ENCODE peak calls at places on chromosome 14, in eight cellular contexts. One of them, this sample, is unnamed.

GRCh38 chr14:78143489-78144145 is 26.6 kb upstream of the NRXN3 start:
- DNase-seq in activated CD8-positive, alpha-beta memory T cell treated with anti-CD3 and anti-CD28 coated beads for 48 hours: no peak
- DNase-seq in ACHN: peak; percentile 78
- DNase-seq in Panc1: no peak
- DNase-seq in uterus: no peak
- DNase-seq in dorsolateral prefrontal cortex: no peak
- DNase-seq in NCI-H1105: no peak
- DNase-seq in HTR-8/SVneo: no peak
- DNase-seq in this sample: peak; percentile 56

GRCh38 chr14:105500726-105501101 is 9.7 kb downstream of the TEDC1 start:
- DNase-seq in ACHN: no peak
- DNase-seq in NCI-H1105: no peak
- DNase-seq in Panc1: no peak
- DNase-seq in activated CD8-positive, alpha-beta memory T cell treated with anti-CD3 and anti-CD28 coated beads for 48 hours: no peak
- DNase-seq in dorsolateral prefrontal cortex: no peak
- DNase-seq in uterus: no peak
- DNase-seq in HTR-8/SVneo: no peak
- DNase-seq in this sample: no peak

GRCh38 chr14:61470261-61470953 is 149.0 kb downstream of the PRKCH start:
- DNase-seq in uterus: no peak
- DNase-seq in ACHN: peak; percentile 82
- DNase-seq in activated CD8-positive, alpha-beta memory T cell treated with anti-CD3 and anti-CD28 coated beads for 48 hours: no peak
- DNase-seq in dorsolateral prefrontal cortex: no peak
- DNase-seq in NCI-H1105: peak; percentile 16
- DNase-seq in HTR-8/SVneo: peak; percentile 95
- DNase-seq in Panc1: no peak
- DNase-seq in this sample: peak; percentile 60

GRCh38 chr14:96844857-96845570 is 47.8 kb downstream of the VRK1 start:
- DNase-seq in activated CD8-positive, alpha-beta memory T cell treated with anti-CD3 and anti-CD28 coated beads for 48 hours: no peak
- DNase-seq in NCI-H1105: no peak
- DNase-seq in ACHN: no peak
- DNase-seq in HTR-8/SVneo: no peak
- DNase-seq in dorsolateral prefrontal cortex: no peak
- DNase-seq in uterus: no peak
- DNase-seq in Panc1: no peak
- DNase-seq in this sample: no peak

GRCh38 chr14:99382781-99383456 is 97.7 kb downstream of the SETD3 start:
- DNase-seq in NCI-H1105: no peak
- DNase-seq in uterus: no peak
- DNase-seq in dorsolateral prefrontal cortex: no peak
- DNase-seq in Panc1: no peak
- DNase-seq in HTR-8/SVneo: peak; percentile 72
- DNase-seq in ACHN: no peak
- DNase-seq in activated CD8-positive, alpha-beta memory T cell treated with anti-CD3 and anti-CD28 coated beads for 48 hours: no peak
- DNase-seq in this sample: no peak

GRCh38 chr14:41604793-41605534 is 1.7 kb upstream of the LRFN5 start:
- DNase-seq in uterus: peak; percentile 63
- DNase-seq in HTR-8/SVneo: no peak
- DNase-seq in dorsolateral prefrontal cortex: no peak
- DNase-seq in activated CD8-positive, alpha-beta memory T cell treated with anti-CD3 and anti-CD28 coated beads for 48 hours: no peak
- DNase-seq in ACHN: no peak
- DNase-seq in NCI-H1105: peak; percentile 93
- DNase-seq in Panc1: no peak
- DNase-seq in this sample: no peak

GRCh38 chr14:105937253-105938054 is 411.1 kb downstream of the TMEM121 start:
- DNase-seq in HTR-8/SVneo: no peak
- DNase-seq in uterus: no peak
- DNase-seq in Panc1: no peak
- DNase-seq in activated CD8-positive, alpha-beta memory T cell treated with anti-CD3 and anti-CD28 coated beads for 48 hours: no peak
- DNase-seq in dorsolateral prefrontal cortex: no peak
- DNase-seq in NCI-H1105: no peak
- DNase-seq in ACHN: no peak
- DNase-seq in this sample: no peak

GRCh38 chr14:92692822-92693226 is 55.6 kb downstream of the LGMN start:
- DNase-seq in uterus: peak; percentile 38
- DNase-seq in activated CD8-positive, alpha-beta memory T cell treated with anti-CD3 and anti-CD28 coated beads for 48 hours: no peak
- DNase-seq in ACHN: no peak
- DNase-seq in HTR-8/SVneo: no peak
- DNase-seq in NCI-H1105: peak; percentile 98
- DNase-seq in dorsolateral prefrontal cortex: no peak
- DNase-seq in Panc1: no peak
- DNase-seq in this sample: no peak

GRCh38 chr14:61342486-61342885 is 21.1 kb downstream of the PRKCH start:
- DNase-seq in activated CD8-positive, alpha-beta memory T cell treated with anti-CD3 and anti-CD28 coated beads for 48 hours: no peak
- DNase-seq in ACHN: no peak
- DNase-seq in Panc1: no peak
- DNase-seq in dorsolateral prefrontal cortex: no peak
- DNase-seq in HTR-8/SVneo: no peak
- DNase-seq in NCI-H1105: no peak
- DNase-seq in uterus: no peak
- DNase-seq in this sample: no peak

GRCh38 chr14:102523200-102524025 is 13.8 kb upstream of the ANKRD9 start:
- DNase-seq in HTR-8/SVneo: no peak
- DNase-seq in Panc1: no peak
- DNase-seq in ACHN: no peak
- DNase-seq in NCI-H1105: peak; percentile 77
- DNase-seq in activated CD8-positive, alpha-beta memory T cell treated with anti-CD3 and anti-CD28 coated beads for 48 hours: no peak
- DNase-seq in dorsolateral prefrontal cortex: no peak
- DNase-seq in uterus: no peak
- DNase-seq in this sample: no peak

GRCh38 chr14:94805726-94806288 is 35.9 kb upstream of the GSC start:
- DNase-seq in uterus: peak; percentile 20
- DNase-seq in HTR-8/SVneo: no peak
- DNase-seq in NCI-H1105: no peak
- DNase-seq in ACHN: no peak
- DNase-seq in Panc1: no peak
- DNase-seq in activated CD8-positive, alpha-beta memory T cell treated with anti-CD3 and anti-CD28 coated beads for 48 hours: no peak
- DNase-seq in dorsolateral prefrontal cortex: no peak
- DNase-seq in this sample: no peak

GRCh38 chr14:99807413-99808132 is 14.4 kb downstream of the EML1 start:
- DNase-seq in dorsolateral prefrontal cortex: no peak
- DNase-seq in HTR-8/SVneo: no peak
- DNase-seq in activated CD8-positive, alpha-beta memory T cell treated with anti-CD3 and anti-CD28 coated beads for 48 hours: no peak
- DNase-seq in Panc1: no peak
- DNase-seq in NCI-H1105: no peak
- DNase-seq in uterus: no peak
- DNase-seq in ACHN: no peak
- DNase-seq in this sample: no peak

GRCh38 chr14:59093889-59094288 is 94.6 kb upstream of the DAAM1 start:
- DNase-seq in dorsolateral prefrontal cortex: no peak
- DNase-seq in HTR-8/SVneo: no peak
- DNase-seq in uterus: no peak
- DNase-seq in Panc1: no peak
- DNase-seq in NCI-H1105: no peak
- DNase-seq in ACHN: no peak
- DNase-seq in activated CD8-positive, alpha-beta memory T cell treated with anti-CD3 and anti-CD28 coated beads for 48 hours: no peak
- DNase-seq in this sample: no peak

GRCh38 chr14:32102152-32102787 is 25.2 kb downstream of the ARHGAP5 start:
- DNase-seq in activated CD8-positive, alpha-beta memory T cell treated with anti-CD3 and anti-CD28 coated beads for 48 hours: no peak
- DNase-seq in dorsolateral prefrontal cortex: no peak
- DNase-seq in Panc1: no peak
- DNase-seq in NCI-H1105: no peak
- DNase-seq in uterus: no peak
- DNase-seq in ACHN: no peak
- DNase-seq in HTR-8/SVneo: no peak
- DNase-seq in this sample: no peak

GRCh38 chr14:59278111-59278510 is 89.6 kb downstream of the DAAM1 start:
- DNase-seq in HTR-8/SVneo: peak; percentile 93
- DNase-seq in dorsolateral prefrontal cortex: no peak
- DNase-seq in Panc1: peak; percentile 80
- DNase-seq in NCI-H1105: no peak
- DNase-seq in ACHN: peak; percentile 88
- DNase-seq in activated CD8-positive, alpha-beta memory T cell treated with anti-CD3 and anti-CD28 coated beads for 48 hours: no peak
- DNase-seq in uterus: no peak
- DNase-seq in this sample: peak; percentile 70

GRCh38 chr14:38546932-38547551 is 291.1 kb upstream of the CLEC14A start:
- DNase-seq in activated CD8-positive, alpha-beta memory T cell treated with anti-CD3 and anti-CD28 coated beads for 48 hours: no peak
- DNase-seq in Panc1: no peak
- DNase-seq in HTR-8/SVneo: no peak
- DNase-seq in dorsolateral prefrontal cortex: no peak
- DNase-seq in uterus: no peak
- DNase-seq in NCI-H1105: no peak
- DNase-seq in ACHN: no peak
- DNase-seq in this sample: no peak

GRCh38 chr14:76699209-76699608 is 62.1 kb upstream of the VASH1 start:
- DNase-seq in dorsolateral prefrontal cortex: no peak
- DNase-seq in Panc1: no peak
- DNase-seq in ACHN: no peak
- DNase-seq in activated CD8-positive, alpha-beta memory T cell treated with anti-CD3 and anti-CD28 coated beads for 48 hours: no peak
- DNase-seq in uterus: no peak
- DNase-seq in NCI-H1105: no peak
- DNase-seq in HTR-8/SVneo: no peak
- DNase-seq in this sample: no peak

GRCh38 chr14:101823081-101823480 is 61.6 kb downstream of the PPP2R5C start:
- DNase-seq in activated CD8-positive, alpha-beta memory T cell treated with anti-CD3 and anti-CD28 coated beads for 48 hours: no peak
- DNase-seq in dorsolateral prefrontal cortex: no peak
- DNase-seq in NCI-H1105: no peak
- DNase-seq in ACHN: no peak
- DNase-seq in Panc1: no peak
- DNase-seq in HTR-8/SVneo: no peak
- DNase-seq in uterus: no peak
- DNase-seq in this sample: no peak

This sample was measured in epithelial cell of prostate.